ENCODE peak calls at places on chromosomes 13 and 19, in eight cellular contexts. One of them, this sample, is unnamed.

GRCh38 chr19:6739884-6740588 is 556 bp downstream of the TRIP10 start:
- DNase-seq in lower leg skin: peak; percentile 89
- DNase-seq in ovary: no peak
- DNase-seq in upper lobe of left lung: no peak
- DNase-seq in A549: peak; percentile 50
- DNase-seq in adrenal gland: peak; percentile 70
- DNase-seq in transverse colon: peak; percentile 54
- DNase-seq in uterus: peak; percentile 42
- DNase-seq in this sample: peak; percentile 37

GRCh38 chr13:63873936-63874335 is 2458.3 kb upstream of the PCDH20 start:
- DNase-seq in uterus: no peak
- DNase-seq in lower leg skin: no peak
- DNase-seq in transverse colon: no peak
- DNase-seq in A549: no peak
- DNase-seq in ovary: no peak
- DNase-seq in adrenal gland: no peak
- DNase-seq in upper lobe of left lung: no peak
- DNase-seq in this sample: no peak

GRCh38 chr13:99314640-99315176 is 7.5 kb upstream of the GPR183 start:
- DNase-seq in ovary: no peak
- DNase-seq in lower leg skin: no peak
- DNase-seq in A549: no peak
- DNase-seq in upper lobe of left lung: no peak
- DNase-seq in uterus: no peak
- DNase-seq in adrenal gland: no peak
- DNase-seq in transverse colon: no peak
- DNase-seq in this sample: no peak

GRCh38 chr19:23916991-23917390 is 2.3 kb downstream of the ZNF726 start:
- DNase-seq in uterus: no peak
- DNase-seq in lower leg skin: no peak
- DNase-seq in A549: no peak
- DNase-seq in ovary: no peak
- DNase-seq in upper lobe of left lung: no peak
- DNase-seq in transverse colon: no peak
- DNase-seq in adrenal gland: no peak
- DNase-seq in this sample: peak; percentile 23

GRCh38 chr13:36418022-36418805 is 14.1 kb upstream of the CCNA1 start:
- DNase-seq in upper lobe of left lung: no peak
- DNase-seq in adrenal gland: no peak
- DNase-seq in A549: no peak
- DNase-seq in lower leg skin: no peak
- DNase-seq in transverse colon: no peak
- DNase-seq in uterus: no peak
- DNase-seq in ovary: no peak
- DNase-seq in this sample: peak; percentile 97

GRCh38 chr13:61275251-61275650 is 140.4 kb downstream of the PCDH20 start:
- DNase-seq in lower leg skin: no peak
- DNase-seq in A549: no peak
- DNase-seq in adrenal gland: no peak
- DNase-seq in ovary: no peak
- DNase-seq in uterus: no peak
- DNase-seq in upper lobe of left lung: no peak
- DNase-seq in transverse colon: no peak
- DNase-seq in this sample: no peak

GRCh38 chr19:17719730-17720486 is 628 bp downstream of the MAP1S start:
- DNase-seq in transverse colon: peak; percentile 65
- DNase-seq in lower leg skin: no peak
- DNase-seq in uterus: no peak
- DNase-seq in ovary: peak; percentile 42
- DNase-seq in A549: no peak
- DNase-seq in upper lobe of left lung: peak; percentile 82
- DNase-seq in adrenal gland: no peak
- DNase-seq in this sample: peak; percentile 37

GRCh38 chr13:63481334-63481733 is 2065.7 kb upstream of the PCDH20 start:
- DNase-seq in uterus: no peak
- DNase-seq in ovary: no peak
- DNase-seq in adrenal gland: no peak
- DNase-seq in A549: no peak
- DNase-seq in upper lobe of left lung: no peak
- DNase-seq in lower leg skin: no peak
- DNase-seq in transverse colon: no peak
- DNase-seq in this sample: no peak

GRCh38 chr19:16316506-16316882 is 8.1 kb upstream of the KLF2 start:
- DNase-seq in upper lobe of left lung: no peak
- DNase-seq in uterus: no peak
- DNase-seq in A549: no peak
- DNase-seq in lower leg skin: no peak
- DNase-seq in adrenal gland: peak; percentile 57
- DNase-seq in ovary: no peak
- DNase-seq in transverse colon: no peak
- DNase-seq in this sample: peak; percentile 68

DNA sequence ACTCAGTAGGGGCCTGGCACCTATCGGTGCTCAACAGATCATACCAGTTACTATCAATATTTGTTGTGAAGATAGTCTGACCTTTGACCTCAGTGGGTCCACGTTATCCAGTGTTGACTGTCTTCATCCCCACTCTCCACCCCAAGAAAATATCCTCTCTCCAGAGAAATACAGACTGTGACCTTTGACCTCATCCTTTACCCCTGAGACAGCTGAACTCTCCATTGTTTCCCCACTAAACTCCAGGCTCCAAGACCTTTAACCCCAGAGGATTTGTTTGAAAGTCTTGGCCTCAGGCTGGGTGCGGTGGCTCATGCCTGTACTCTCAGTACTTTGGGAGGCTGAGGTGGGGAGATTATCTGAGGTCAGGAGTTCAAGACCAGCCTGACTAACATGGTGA is 22.6 kb upstream of the PPP5C start:
- DNase-seq in A549: no peak
- DNase-seq in transverse colon: no peak
- DNase-seq in upper lobe of left lung: no peak
- DNase-seq in adrenal gland: no peak
- DNase-seq in ovary: no peak
- DNase-seq in uterus: no peak
- DNase-seq in lower leg skin: no peak
- DNase-seq in this sample: no peak
- TF ChIP-seq CTCF in A549: no peak
- TF ChIP-seq CTCF in transverse colon: no peak
- TF ChIP-seq CTCF in upper lobe of left lung: no peak
- TF ChIP-seq CTCF in adrenal gland: no peak
- TF ChIP-seq CTCF in ovary: no peak
- TF ChIP-seq CTCF in uterus: no peak
- TF ChIP-seq CTCF in lower leg skin: no peak
- TF ChIP-seq CTCF in this sample: no peak

GRCh38 chr19:45640849-45641273 is 1.7 kb upstream of the EML2 start:
- DNase-seq in ovary: peak; percentile 55
- DNase-seq in uterus: no peak
- DNase-seq in adrenal gland: no peak
- DNase-seq in A549: no peak
- DNase-seq in lower leg skin: peak; percentile 91
- DNase-seq in upper lobe of left lung: no peak
- DNase-seq in transverse colon: peak; percentile 34
- DNase-seq in this sample: no peak

GRCh38 chr19:45636902-45637301 is 2.3 kb downstream of the EML2 start:
- DNase-seq in upper lobe of left lung: no peak
- DNase-seq in adrenal gland: no peak
- DNase-seq in ovary: no peak
- DNase-seq in uterus: no peak
- DNase-seq in lower leg skin: no peak
- DNase-seq in A549: no peak
- DNase-seq in transverse colon: no peak
- DNase-seq in this sample: no peak

GRCh38 chr19:45637890-45638667 is 1.1 kb downstream of the EML2 start:
- DNase-seq in upper lobe of left lung: no peak
- DNase-seq in ovary: no peak
- DNase-seq in adrenal gland: peak; percentile 74
- DNase-seq in transverse colon: peak; percentile 63
- DNase-seq in uterus: no peak
- DNase-seq in A549: peak; percentile 62
- DNase-seq in lower leg skin: no peak
- DNase-seq in this sample: no peak

GRCh38 chr19:45641274-45642105 is 2.3 kb upstream of the EML2 start:
- DNase-seq in transverse colon: peak; percentile 94
- DNase-seq in uterus: peak; percentile 57
- DNase-seq in upper lobe of left lung: no peak
- DNase-seq in A549: peak; percentile 98
- DNase-seq in lower leg skin: peak; percentile 97
- DNase-seq in ovary: peak; percentile 79
- DNase-seq in adrenal gland: peak; percentile 96
- DNase-seq in this sample: peak; percentile 89

GRCh38 chr19:45638930-45639729 is at the start of gene EML2:
- DNase-seq in uterus: peak; percentile 28
- DNase-seq in lower leg skin: peak; percentile 91
- DNase-seq in adrenal gland: no peak
- DNase-seq in ovary: peak; percentile 60
- DNase-seq in upper lobe of left lung: peak; percentile 91
- DNase-seq in A549: peak; percentile 49
- DNase-seq in transverse colon: peak; percentile 80
- DNase-seq in this sample: peak; percentile 47
- TF ChIP-seq POLR2A in uterus: no peak
- TF ChIP-seq POLR2A in lower leg skin: no peak
- TF ChIP-seq POLR2A in adrenal gland: no peak
- TF ChIP-seq POLR2A in ovary: no peak
- TF ChIP-seq POLR2A in upper lobe of left lung: no peak
- TF ChIP-seq POLR2A in A549: peak; percentile 48
- TF ChIP-seq POLR2A in transverse colon: peak; percentile 41
- TF ChIP-seq POLR2A in this sample: peak; percentile 24

GRCh38 chr19:28981994-28982393 is 231.0 kb downstream of the UQCRFS1 start:
- DNase-seq in ovary: no peak
- DNase-seq in adrenal gland: no peak
- DNase-seq in lower leg skin: no peak
- DNase-seq in A549: no peak
- DNase-seq in transverse colon: no peak
- DNase-seq in uterus: no peak
- DNase-seq in upper lobe of left lung: no peak
- DNase-seq in this sample: no peak

GRCh38 chr19:28980236-28980868 is 232.6 kb downstream of the UQCRFS1 start:
- DNase-seq in ovary: no peak
- DNase-seq in uterus: no peak
- DNase-seq in upper lobe of left lung: no peak
- DNase-seq in adrenal gland: no peak
- DNase-seq in transverse colon: no peak
- DNase-seq in A549: peak; percentile 20
- DNase-seq in lower leg skin: no peak
- DNase-seq in this sample: no peak

GRCh38 chr19:28972144-28972543 is 240.8 kb downstream of the UQCRFS1 start:
- DNase-seq in upper lobe of left lung: no peak
- DNase-seq in ovary: no peak
- DNase-seq in transverse colon: no peak
- DNase-seq in uterus: no peak
- DNase-seq in adrenal gland: peak; percentile 65
- DNase-seq in lower leg skin: peak; percentile 48
- DNase-seq in A549: no peak
- DNase-seq in this sample: no peak

GRCh38 chr19:28977826-28978225 is 235.1 kb downstream of the UQCRFS1 start:
- DNase-seq in uterus: no peak
- DNase-seq in A549: no peak
- DNase-seq in transverse colon: no peak
- DNase-seq in upper lobe of left lung: no peak
- DNase-seq in adrenal gland: no peak
- DNase-seq in lower leg skin: no peak
- DNase-seq in ovary: no peak
- DNase-seq in this sample: no peak
- TF ChIP-seq CTCF in uterus: no peak
- TF ChIP-seq CTCF in A549: no peak
- TF ChIP-seq CTCF in transverse colon: no peak
- TF ChIP-seq CTCF in upper lobe of left lung: no peak
- TF ChIP-seq CTCF in adrenal gland: no peak
- TF ChIP-seq CTCF in lower leg skin: no peak
- TF ChIP-seq CTCF in ovary: no peak
- TF ChIP-seq CTCF in this sample: no peak

GRCh38 chr19:18869231-18869575 is 26.8 kb downstream of the CERS1 start:
- DNase-seq in transverse colon: no peak
- DNase-seq in uterus: no peak
- DNase-seq in lower leg skin: no peak
- DNase-seq in upper lobe of left lung: peak; percentile 84
- DNase-seq in adrenal gland: no peak
- DNase-seq in ovary: no peak
- DNase-seq in A549: no peak
- DNase-seq in this sample: no peak

GRCh38 chr19:18868380-18869230 is 27.4 kb downstream of the CERS1 start:
- DNase-seq in lower leg skin: no peak
- DNase-seq in ovary: no peak
- DNase-seq in adrenal gland: no peak
- DNase-seq in A549: no peak
- DNase-seq in upper lobe of left lung: peak; percentile 84
- DNase-seq in transverse colon: no peak
- DNase-seq in uterus: no peak
- DNase-seq in this sample: no peak

GRCh38 chr19:18867199-18867598 is 28.8 kb downstream of the CERS1 start:
- DNase-seq in adrenal gland: no peak
- DNase-seq in A549: no peak
- DNase-seq in transverse colon: no peak
- DNase-seq in upper lobe of left lung: peak; percentile 74
- DNase-seq in ovary: no peak
- DNase-seq in lower leg skin: no peak
- DNase-seq in uterus: no peak
- DNase-seq in this sample: no peak

GRCh38 chr19:18866800-18867123 is 29.2 kb downstream of the CERS1 start:
- DNase-seq in adrenal gland: no peak
- DNase-seq in A549: no peak
- DNase-seq in lower leg skin: no peak
- DNase-seq in uterus: no peak
- DNase-seq in transverse colon: no peak
- DNase-seq in ovary: no peak
- DNase-seq in upper lobe of left lung: no peak
- DNase-seq in this sample: no peak

GRCh38 chr19:18867751-18868150 is 28.2 kb downstream of the CERS1 start:
- DNase-seq in uterus: no peak
- DNase-seq in adrenal gland: no peak
- DNase-seq in A549: no peak
- DNase-seq in lower leg skin: no peak
- DNase-seq in upper lobe of left lung: peak; percentile 59
- DNase-seq in transverse colon: no peak
- DNase-seq in ovary: no peak
- DNase-seq in this sample: no peak
- TF ChIP-seq POLR2A in uterus: no peak
- TF ChIP-seq POLR2A in adrenal gland: no peak
- TF ChIP-seq POLR2A in A549: no peak
- TF ChIP-seq POLR2A in lower leg skin: no peak
- TF ChIP-seq POLR2A in upper lobe of left lung: no peak
- TF ChIP-seq POLR2A in transverse colon: no peak
- TF ChIP-seq POLR2A in ovary: no peak
- TF ChIP-seq POLR2A in this sample: no peak

GRCh38 chr13:42215578-42216421 is 56.2 kb upstream of the AKAP11 start:
- DNase-seq in adrenal gland: peak; percentile 72
- DNase-seq in ovary: no peak
- DNase-seq in upper lobe of left lung: no peak
- DNase-seq in lower leg skin: no peak
- DNase-seq in uterus: no peak
- DNase-seq in transverse colon: no peak
- DNase-seq in A549: peak; percentile 40
- DNase-seq in this sample: peak; percentile 51
- TF ChIP-seq CTCF in adrenal gland: peak; percentile 28
- TF ChIP-seq CTCF in ovary: no peak
- TF ChIP-seq CTCF in upper lobe of left lung: no peak
- TF ChIP-seq CTCF in lower leg skin: no peak
- TF ChIP-seq CTCF in uterus: no peak
- TF ChIP-seq CTCF in transverse colon: no peak
- TF ChIP-seq CTCF in A549: peak; percentile 59
- TF ChIP-seq CTCF in this sample: peak; percentile 58